ENCODE peak calls at places on chromosomes 1 and 21, in eight cellular contexts. One of them, this sample, is unnamed.

GRCh38 chr1:115911298-115911697 is 65.0 kb upstream of the SLC22A15 start:
- DNase-seq in tibial artery: no peak
- DNase-seq in esophagus squamous epithelium: no peak
- DNase-seq in PC-3: peak; percentile 61
- DNase-seq in endodermal cell: no peak
- DNase-seq in right lobe of liver: no peak
- DNase-seq in neural progenitor cell: no peak
- DNase-seq in cardiac muscle cell: no peak
- DNase-seq in this sample: no peak

GRCh38 chr21:45387506-45387905 is 17.5 kb upstream of the COL18A1 start:
- DNase-seq in tibial artery: peak; percentile 17
- DNase-seq in neural progenitor cell: no peak
- DNase-seq in cardiac muscle cell: no peak
- DNase-seq in endodermal cell: no peak
- DNase-seq in right lobe of liver: peak; percentile 7
- DNase-seq in PC-3: no peak
- DNase-seq in esophagus squamous epithelium: no peak
- DNase-seq in this sample: no peak

GRCh38 chr1:23249785-23250184 is 32.5 kb upstream of the HTR1D start:
- DNase-seq in endodermal cell: no peak
- DNase-seq in neural progenitor cell: no peak
- DNase-seq in cardiac muscle cell: peak; percentile 59
- DNase-seq in esophagus squamous epithelium: no peak
- DNase-seq in tibial artery: no peak
- DNase-seq in right lobe of liver: no peak
- DNase-seq in PC-3: peak; percentile 26
- DNase-seq in this sample: no peak

GRCh38 chr1:155254714-155255242 is 505 bp downstream of the ENTREP3 start:
- DNase-seq in endodermal cell: peak; percentile 66
- DNase-seq in tibial artery: peak; percentile 29
- DNase-seq in esophagus squamous epithelium: no peak
- DNase-seq in right lobe of liver: peak; percentile 45
- DNase-seq in cardiac muscle cell: no peak
- DNase-seq in neural progenitor cell: peak; percentile 45
- DNase-seq in PC-3: peak; percentile 24
- DNase-seq in this sample: no peak

GRCh38 chr1:156281281-156282142 is 1.1 kb downstream of the SMG5 start:
- DNase-seq in tibial artery: no peak
- DNase-seq in cardiac muscle cell: peak; percentile 53
- DNase-seq in neural progenitor cell: peak; percentile 30
- DNase-seq in esophagus squamous epithelium: no peak
- DNase-seq in PC-3: peak; percentile 44
- DNase-seq in right lobe of liver: peak; percentile 65
- DNase-seq in endodermal cell: no peak
- DNase-seq in this sample: no peak

GRCh38 chr1:68011786-68012375 is 38.5 kb downstream of the DIRAS3 start:
- DNase-seq in right lobe of liver: no peak
- DNase-seq in PC-3: no peak
- DNase-seq in tibial artery: no peak
- DNase-seq in endodermal cell: no peak
- DNase-seq in neural progenitor cell: peak; percentile 5
- DNase-seq in cardiac muscle cell: peak; percentile 8
- DNase-seq in esophagus squamous epithelium: no peak
- DNase-seq in this sample: no peak

GRCh38 chr21:33451634-33452071 is 28.1 kb downstream of the TMEM50B start:
- DNase-seq in tibial artery: no peak
- DNase-seq in PC-3: peak; percentile 93
- DNase-seq in right lobe of liver: no peak
- DNase-seq in cardiac muscle cell: no peak
- DNase-seq in endodermal cell: peak; percentile 11
- DNase-seq in neural progenitor cell: no peak
- DNase-seq in esophagus squamous epithelium: no peak
- DNase-seq in this sample: no peak

GRCh38 chr1:45334308-45335245 is 5.4 kb upstream of the TOE1 start:
- DNase-seq in tibial artery: peak; percentile 52
- DNase-seq in right lobe of liver: peak; percentile 49
- DNase-seq in PC-3: peak; percentile 39
- DNase-seq in esophagus squamous epithelium: no peak
- DNase-seq in endodermal cell: peak; percentile 83
- DNase-seq in neural progenitor cell: peak; percentile 41
- DNase-seq in cardiac muscle cell: peak; percentile 25
- DNase-seq in this sample: no peak

GRCh38 chr1:14184346-14184963 is 414.0 kb upstream of the KAZN start:
- DNase-seq in esophagus squamous epithelium: no peak
- DNase-seq in PC-3: no peak
- DNase-seq in cardiac muscle cell: no peak
- DNase-seq in neural progenitor cell: no peak
- DNase-seq in right lobe of liver: no peak
- DNase-seq in endodermal cell: no peak
- DNase-seq in tibial artery: no peak
- DNase-seq in this sample: no peak

GRCh38 chr21:35641271-35642016 is 418.9 kb downstream of the SETD4 start:
- DNase-seq in tibial artery: no peak
- DNase-seq in neural progenitor cell: no peak
- DNase-seq in cardiac muscle cell: no peak
- DNase-seq in right lobe of liver: no peak
- DNase-seq in PC-3: no peak
- DNase-seq in endodermal cell: no peak
- DNase-seq in esophagus squamous epithelium: no peak
- DNase-seq in this sample: peak; percentile 88

GRCh38 chr1:56120021-56120420 is 459.3 kb downstream of the PLPP3 start:
- DNase-seq in cardiac muscle cell: no peak
- DNase-seq in right lobe of liver: no peak
- DNase-seq in neural progenitor cell: no peak
- DNase-seq in esophagus squamous epithelium: no peak
- DNase-seq in PC-3: peak; percentile 59
- DNase-seq in tibial artery: no peak
- DNase-seq in endodermal cell: no peak
- DNase-seq in this sample: no peak

GRCh38 chr1:80799457-80799856 is 1001.3 kb upstream of the ADGRL2 start:
- DNase-seq in endodermal cell: peak; percentile 85
- DNase-seq in cardiac muscle cell: peak; percentile 16
- DNase-seq in esophagus squamous epithelium: no peak
- DNase-seq in tibial artery: no peak
- DNase-seq in neural progenitor cell: peak; percentile 49
- DNase-seq in right lobe of liver: no peak
- DNase-seq in PC-3: no peak
- DNase-seq in this sample: no peak
- TF ChIP-seq CTCF in endodermal cell: peak; percentile 75
- TF ChIP-seq CTCF in cardiac muscle cell: no peak
- TF ChIP-seq CTCF in esophagus squamous epithelium: no peak
- TF ChIP-seq CTCF in tibial artery: no peak
- TF ChIP-seq CTCF in neural progenitor cell: peak; percentile 58
- TF ChIP-seq CTCF in right lobe of liver: no peak
- TF ChIP-seq CTCF in PC-3: no peak
- TF ChIP-seq CTCF in this sample: no peak

GRCh38 chr1:111988377-111988742 is 1.1 kb downstream of the KCND3 start:
- DNase-seq in cardiac muscle cell: no peak
- DNase-seq in endodermal cell: no peak
- DNase-seq in neural progenitor cell: no peak
- DNase-seq in PC-3: no peak
- DNase-seq in right lobe of liver: no peak
- DNase-seq in tibial artery: no peak
- DNase-seq in esophagus squamous epithelium: no peak
- DNase-seq in this sample: no peak

GRCh38 chr1:111988743-111989453 is 570 bp downstream of the KCND3 start:
- DNase-seq in tibial artery: no peak
- DNase-seq in esophagus squamous epithelium: no peak
- DNase-seq in PC-3: no peak
- DNase-seq in right lobe of liver: peak; percentile 66
- DNase-seq in endodermal cell: peak; percentile 82
- DNase-seq in neural progenitor cell: peak; percentile 56
- DNase-seq in cardiac muscle cell: no peak
- DNase-seq in this sample: no peak

GRCh38 chr1:111990878-111991760 is 1.7 kb upstream of the KCND3 start:
- DNase-seq in endodermal cell: peak; percentile 90
- DNase-seq in neural progenitor cell: peak; percentile 87
- DNase-seq in right lobe of liver: peak; percentile 88
- DNase-seq in esophagus squamous epithelium: no peak
- DNase-seq in tibial artery: peak; percentile 51
- DNase-seq in cardiac muscle cell: peak; percentile 67
- DNase-seq in PC-3: peak; percentile 46
- DNase-seq in this sample: no peak

GRCh38 chr1:111989531-111990025 is at the start of gene KCND3:
- DNase-seq in PC-3: no peak
- DNase-seq in right lobe of liver: peak; percentile 55
- DNase-seq in cardiac muscle cell: peak; percentile 40
- DNase-seq in neural progenitor cell: peak; percentile 77
- DNase-seq in esophagus squamous epithelium: no peak
- DNase-seq in tibial artery: no peak
- DNase-seq in endodermal cell: peak; percentile 70
- DNase-seq in this sample: no peak

DNA sequence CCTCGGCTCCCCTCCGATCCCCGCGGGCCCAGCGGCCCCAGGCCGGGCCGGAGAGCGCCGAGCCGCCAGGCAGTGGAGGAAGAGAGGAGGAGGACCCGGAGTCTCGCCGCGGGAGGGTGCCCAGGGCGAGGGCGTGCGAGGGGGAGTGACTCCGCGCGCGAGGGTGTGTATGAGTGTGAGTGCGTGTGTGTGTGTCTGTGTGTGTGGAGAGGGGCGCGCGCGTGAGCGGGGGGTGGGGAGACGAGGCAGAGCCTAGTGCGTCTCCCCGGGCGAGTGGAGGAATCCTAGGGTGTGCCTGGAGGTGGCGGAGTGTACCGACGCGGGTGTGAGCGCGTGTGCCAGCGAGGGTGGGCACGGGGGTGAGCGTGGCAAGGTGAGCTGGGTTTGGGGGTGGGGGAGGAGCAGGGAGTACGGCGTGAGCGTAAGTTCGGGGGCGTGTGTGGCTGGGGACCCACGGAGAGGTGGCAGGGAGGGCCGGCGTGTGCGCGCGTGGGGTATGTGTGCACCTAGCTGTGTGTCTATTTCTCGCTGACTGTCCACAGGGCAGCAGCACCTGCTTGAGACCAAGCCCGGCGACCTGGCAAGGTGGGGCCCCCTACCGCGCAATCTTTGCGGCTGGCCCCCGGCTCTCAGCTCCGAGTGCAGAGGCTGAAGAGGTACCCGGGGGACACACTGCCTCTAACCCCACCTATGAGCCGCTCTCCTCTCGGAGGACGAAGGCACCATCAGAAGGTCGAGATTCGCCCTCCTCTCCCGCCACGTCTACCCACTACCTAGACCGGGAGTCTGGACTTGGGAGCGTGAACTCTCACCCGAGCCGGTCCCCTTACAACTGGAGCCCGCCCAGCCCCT is 784 bp upstream of the KCND3 start:
- DNase-seq in endodermal cell: peak; percentile 70
- DNase-seq in esophagus squamous epithelium: no peak
- DNase-seq in PC-3: no peak
- DNase-seq in cardiac muscle cell: no peak
- DNase-seq in tibial artery: peak; percentile 34
- DNase-seq in neural progenitor cell: peak; percentile 38
- DNase-seq in right lobe of liver: peak; percentile 50
- DNase-seq in this sample: no peak
- H3K27me3 ChIP-seq in endodermal cell: peaks cover 97% of the 10 kb centered on the region
- H3K27me3 ChIP-seq in esophagus squamous epithelium: no peaks in the 10 kb centered on the region
- H3K27me3 ChIP-seq in PC-3: peaks cover 80% of the 10 kb centered on the region
- H3K27me3 ChIP-seq in cardiac muscle cell: peaks cover 96% of the 10 kb centered on the region
- H3K27me3 ChIP-seq in tibial artery: no peaks in the 10 kb centered on the region
- H3K27me3 ChIP-seq in neural progenitor cell: peaks cover 82% of the 10 kb centered on the region
- H3K27me3 ChIP-seq in right lobe of liver: no peaks in the 10 kb centered on the region
- H3K27me3 ChIP-seq in this sample: peaks cover 40% of the 10 kb centered on the region

GRCh38 chr1:69688178-69688577 is 120.5 kb downstream of the LRRC7 start:
- DNase-seq in tibial artery: no peak
- DNase-seq in esophagus squamous epithelium: no peak
- DNase-seq in right lobe of liver: no peak
- DNase-seq in neural progenitor cell: no peak
- DNase-seq in PC-3: no peak
- DNase-seq in cardiac muscle cell: no peak
- DNase-seq in endodermal cell: no peak
- DNase-seq in this sample: no peak

GRCh38 chr1:69691179-69691578 is 123.5 kb downstream of the LRRC7 start:
- DNase-seq in esophagus squamous epithelium: no peak
- DNase-seq in neural progenitor cell: no peak
- DNase-seq in cardiac muscle cell: no peak
- DNase-seq in endodermal cell: no peak
- DNase-seq in PC-3: no peak
- DNase-seq in right lobe of liver: no peak
- DNase-seq in tibial artery: no peak
- DNase-seq in this sample: no peak

DNA sequence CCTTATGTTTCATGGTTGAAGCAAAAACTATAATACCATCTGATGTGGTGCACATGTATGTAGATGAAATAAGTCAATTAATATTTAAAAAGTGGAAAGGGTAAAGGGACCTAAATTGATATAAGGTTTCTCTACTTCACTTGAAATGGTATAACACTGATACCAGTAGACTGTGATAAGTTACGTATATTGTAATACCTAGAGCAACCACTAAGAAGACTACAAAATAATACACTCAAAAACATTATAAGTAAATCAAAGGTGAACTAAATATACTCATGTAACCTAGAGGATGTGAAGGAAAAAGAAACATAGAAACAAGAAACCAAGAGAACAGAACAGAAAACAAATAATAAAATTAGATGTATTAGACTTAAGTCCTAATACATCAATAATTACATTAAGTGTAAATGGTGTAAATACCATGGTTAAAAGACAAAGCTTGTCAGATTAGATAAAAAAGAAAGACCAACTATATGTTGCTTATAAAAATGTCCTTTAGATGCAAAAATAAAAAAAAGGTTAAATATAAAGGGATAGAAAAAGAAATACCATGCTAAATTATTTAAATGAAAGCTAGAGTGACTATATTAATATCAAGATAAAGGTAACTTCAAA is 118.8 kb downstream of the LRRC7 start:
- DNase-seq in endodermal cell: no peak
- DNase-seq in esophagus squamous epithelium: no peak
- DNase-seq in tibial artery: no peak
- DNase-seq in right lobe of liver: no peak
- DNase-seq in neural progenitor cell: no peak
- DNase-seq in cardiac muscle cell: no peak
- DNase-seq in PC-3: no peak
- DNase-seq in this sample: no peak
- TF ChIP-seq CTCF in endodermal cell: peak; percentile 40
- TF ChIP-seq CTCF in esophagus squamous epithelium: no peak
- TF ChIP-seq CTCF in tibial artery: no peak
- TF ChIP-seq CTCF in right lobe of liver: no peak
- TF ChIP-seq CTCF in neural progenitor cell: peak; percentile 19
- TF ChIP-seq CTCF in cardiac muscle cell: no peak
- TF ChIP-seq CTCF in PC-3: peak; percentile 14
- TF ChIP-seq CTCF in this sample: no peak

GRCh38 chr1:70546726-70547125 is 135.7 kb downstream of the CTH start:
- DNase-seq in endodermal cell: no peak
- DNase-seq in PC-3: no peak
- DNase-seq in neural progenitor cell: no peak
- DNase-seq in cardiac muscle cell: no peak
- DNase-seq in right lobe of liver: no peak
- DNase-seq in tibial artery: no peak
- DNase-seq in esophagus squamous epithelium: no peak
- DNase-seq in this sample: no peak

GRCh38 chr1:70537788-70538187 is 126.7 kb downstream of the CTH start:
- DNase-seq in cardiac muscle cell: no peak
- DNase-seq in tibial artery: no peak
- DNase-seq in endodermal cell: no peak
- DNase-seq in right lobe of liver: no peak
- DNase-seq in PC-3: no peak
- DNase-seq in esophagus squamous epithelium: no peak
- DNase-seq in neural progenitor cell: no peak
- DNase-seq in this sample: no peak

GRCh38 chr1:70542040-70542439 is 131.0 kb downstream of the CTH start:
- DNase-seq in esophagus squamous epithelium: no peak
- DNase-seq in endodermal cell: no peak
- DNase-seq in neural progenitor cell: no peak
- DNase-seq in cardiac muscle cell: no peak
- DNase-seq in right lobe of liver: no peak
- DNase-seq in tibial artery: no peak
- DNase-seq in PC-3: no peak
- DNase-seq in this sample: no peak

GRCh38 chr1:70542856-70543255 is 131.8 kb downstream of the CTH start:
- DNase-seq in PC-3: no peak
- DNase-seq in endodermal cell: no peak
- DNase-seq in cardiac muscle cell: no peak
- DNase-seq in tibial artery: no peak
- DNase-seq in right lobe of liver: no peak
- DNase-seq in esophagus squamous epithelium: no peak
- DNase-seq in neural progenitor cell: no peak
- DNase-seq in this sample: no peak
- H3K27me3 ChIP-seq in PC-3: peaks cover 50% of the 10 kb centered on the region
- H3K27me3 ChIP-seq in endodermal cell: no peaks in the 10 kb centered on the region
- H3K27me3 ChIP-seq in cardiac muscle cell: no peaks in the 10 kb centered on the region
- H3K27me3 ChIP-seq in tibial artery: no peaks in the 10 kb centered on the region
- H3K27me3 ChIP-seq in right lobe of liver: no peaks in the 10 kb centered on the region
- H3K27me3 ChIP-seq in esophagus squamous epithelium: no peaks in the 10 kb centered on the region
- H3K27me3 ChIP-seq in neural progenitor cell: no peaks in the 10 kb centered on the region
- H3K27me3 ChIP-seq in this sample: no peaks in the 10 kb centered on the region